ENCODE peak calls at places on chromosomes 4 and X, in seven cellular contexts. E is renal cortical epithelial cell, I is T1000, V is fibroblast of the conjunctiva, L is psoas muscle, Q is M059J, J is fibroblast of the aortic adventitia. F is an unnamed sample.

GRCh38 chr4:104986306-104986705 is 160.4 kb upstream of the TET2 start:
- DNase-seq in E (no peak), I (no peak), V (no peak), L (no peak), Q (no peak), J (no peak), F (no peak)

GRCh38 chr4:88949605-88950004 is 107.4 kb downstream of the FAM13A start:
- DNase-seq in E (no peak), I (no peak), V (no peak), L (no peak), Q (no peak), J (no peak), F (no peak)

GRCh38 chrX:139106111-139106510 is 394.6 kb upstream of the FGF13 start:
- DNase-seq in E (peak), I (no peak), V (no peak), L (peak), Q (peak), J (peak), F (no peak)

GRCh38 chrX:79081895-79082512 is 62.5 kb upstream of the GPR174 start:
- DNase-seq in E (peak), I (no peak), V (peak), L (no peak), Q (peak), J (peak), F (peak)

GRCh38 chr4:38449506-38450174 is 214.4 kb upstream of the KLF3 start:
- DNase-seq in E (peak), I (peak), V (no peak), L (no peak), Q (no peak), J (no peak), F (no peak)

GRCh38 chr4:152258391-152258790 is 277.5 kb downstream of the FBXW7 start:
- DNase-seq in E (no peak), I (no peak), V (no peak), L (no peak), Q (no peak), J (no peak), F (no peak)

GRCh38 chrX:51891821-51892551 is 1.4 kb upstream of the MAGED1 start:
- DNase-seq in E (peak), I (no peak), V (peak), L (peak), Q (peak), J (peak), F (peak)

GRCh38 chrX:48496660-48497059 is 12.1 kb upstream of the PORCN start:
- DNase-seq in E (no peak), I (no peak), V (no peak), L (no peak), Q (peak), J (no peak), F (no peak)

GRCh38 chrX:116239944-116240391 is 69.4 kb downstream of the AGTR2 start:
- DNase-seq in E (peak), I (no peak), V (no peak), L (no peak), Q (peak), J (peak), F (no peak)